ENCODE peak calls at places on chromosomes 1 and 21, in four cellular contexts. W is nucleus accumbens, U is cardiac fibroblast, R is EL. L is an unnamed sample.

GRCh38 chr1:196733091-196733970 is 41.3 kb upstream of the CFHR3 start:
- DNase-seq in W (no peak), U (peak; percentile 32), R (peak; percentile 7), L (no peak)

GRCh38 chr1:84997667-84998600 is 1.0 kb upstream of the MCOLN2 start:
- DNase-seq in W (no peak), U (peak; percentile 16), R (peak; percentile 43), L (no peak)

GRCh38 chr1:82225407-82226197 is 424.9 kb downstream of the ADGRL2 start:
- DNase-seq in W (no peak), U (peak; percentile 83), R (peak; percentile 39), L (peak; percentile 72)

GRCh38 chr1:41381691-41382530 is 20.7 kb downstream of the FOXO6 start:
- DNase-seq in W (no peak), U (peak; percentile 51), R (peak; percentile 64), L (no peak)

GRCh38 chr1:230222678-230223077 is 155.6 kb downstream of the GALNT2 start:
- DNase-seq in W (no peak), U (peak; percentile 42), R (peak; percentile 22), L (no peak)

GRCh38 chr1:19814681-19815503 is at the start of gene RNF186:
- DNase-seq in W (no peak), U (no peak), R (no peak), L (peak; percentile 59)

GRCh38 chr1:113975211-113975895 is 3.9 kb upstream of the OLFML3 start:
- DNase-seq in W (no peak), U (peak; percentile 45), R (peak; percentile 47), L (no peak)

GRCh38 chr1:197313713-197314112 is 45.7 kb downstream of the CRB1 start:
- DNase-seq in W (no peak), U (no peak), R (no peak), L (no peak)

GRCh38 chr1:197496722-197497121 is 228.7 kb downstream of the CRB1 start:
- DNase-seq in W (no peak), U (no peak), R (no peak), L (no peak)

GRCh38 chr1:209871006-209871405 is 43.2 kb downstream of the UTP25 start:
- DNase-seq in W (no peak), U (no peak), R (no peak), L (no peak)

GRCh38 chr21:17679002-17679600 is 66.4 kb upstream of the BTG3 start:
- DNase-seq in W (no peak), U (peak; percentile 80), R (peak; percentile 51), L (peak; percentile 14)

GRCh38 chr1:20031161-20031560 is 38.8 kb upstream of the PLA2G5 start:
- DNase-seq in W (no peak), U (peak; percentile 62), R (no peak), L (peak; percentile 88)

GRCh38 chr1:9164919-9165318 is 36.0 kb upstream of the GPR157 start:
- DNase-seq in W (no peak), U (no peak), R (no peak), L (no peak)

GRCh38 chr1:32224285-32224684 is 2.1 kb downstream of the EIF3I start:
- DNase-seq in W (no peak), U (no peak), R (no peak), L (no peak)

GRCh38 chr1:33311706-33312412 is 9.0 kb downstream of the A3GALT2 start:
- DNase-seq in W (no peak), U (no peak), R (no peak), L (no peak)

GRCh38 chr1:152906023-152906565 is 2.3 kb upstream of the IVL start:
- DNase-seq in W (no peak), U (no peak), R (peak; percentile 97), L (no peak)

GRCh38 chr1:46081620-46082019 is 50.8 kb downstream of the PIK3R3 start:
- DNase-seq in W (no peak), U (no peak), R (no peak), L (no peak)

GRCh38 chr21:41112740-41113692 is 54.9 kb upstream of the BACE2 start:
- DNase-seq in W (peak; percentile 14), U (peak; percentile 87), R (peak; percentile 97), L (peak; percentile 11)

GRCh38 chr1:62687421-62687902 is 724 bp downstream of the DOCK7 start:
- DNase-seq in W (peak; percentile 47), U (peak; percentile 44), R (peak; percentile 58), L (peak; percentile 60)

GRCh38 chr21:18249542-18250152 is 5.0 kb downstream of the CHODL start:
- DNase-seq in W (no peak), U (no peak), R (no peak), L (no peak)

GRCh38 chr1:23581219-23581618 is 21.9 kb upstream of the ID3 start:
- DNase-seq in W (peak; percentile 25), U (peak; percentile 79), R (peak; percentile 87), L (peak; percentile 99)

GRCh38 chr1:86018311-86018923 is 138.2 kb downstream of the COL24A1 start:
- DNase-seq in W (no peak), U (peak; percentile 45), R (peak; percentile 46), L (peak; percentile 70)

GRCh38 chr1:204826970-204827369 is 43.7 kb upstream of the NFASC start:
- DNase-seq in W (no peak), U (peak; percentile 6), R (peak; percentile 23), L (peak; percentile 78)

GRCh38 chr1:201706109-201706508 is 122.8 kb upstream of the IPO9 start:
- DNase-seq in W (no peak), U (no peak), R (no peak), L (no peak)

GRCh38 chr1:188867614-188868013 is 1610.0 kb downstream of the BRINP3 start:
- DNase-seq in W (no peak), U (no peak), R (no peak), L (no peak)

GRCh38 chr1:179164494-179164893 is 65.0 kb downstream of the ABL2 start:
- DNase-seq in W (no peak), U (peak; percentile 59), R (peak; percentile 81), L (peak; percentile 92)

GRCh38 chr1:117628343-117628742 is 22.5 kb downstream of the TENT5C start:
- DNase-seq in W (no peak), U (no peak), R (no peak), L (no peak)